ENCODE peak calls at places on chromosomes 11 and 22, in nine cellular contexts. W is heart right ventricle, T is A549, Z is mammary epithelial cell, S is thoracic aorta, H is left ventricle myocardium inferior, A is HFF-Myc, P is heart left ventricle, B is OCI-LY7. V is an unnamed sample.

GRCh38 chr11:66617148-66617814 is 851 bp downstream of the RBM14 start:
- DNase-seq in B (no peak), P (peak), H (peak), A (no peak), T (no peak), S (peak), W (peak), Z (peak), V (no peak)

GRCh38 chr11:88704505-88704904 is 361.3 kb downstream of the GRM5 start:
- DNase-seq in W (no peak), S (no peak), H (no peak), P (no peak), Z (peak), A (no peak), T (no peak), B (no peak), V (no peak)

GRCh38 chr11:45094958-45095690 is 51.3 kb upstream of the PRDM11 start:
- DNase-seq in T (no peak), A (no peak), B (no peak), Z (no peak), W (no peak), S (no peak), H (no peak), P (no peak), V (no peak)

GRCh38 chr22:26956346-26956745 is 299.0 kb downstream of the MIAT start:
- DNase-seq in H (no peak), Z (no peak), P (no peak), W (no peak), A (no peak), B (no peak), T (no peak), S (no peak), V (no peak)

GRCh38 chr11:70116386-70117077 is 38.4 kb downstream of the ANO1 start:
- DNase-seq in B (no peak), T (no peak), Z (no peak), P (no peak), H (no peak), W (no peak), S (no peak), A (no peak), V (no peak)

GRCh38 chr22:38034884-38035529 is 22.2 kb upstream of the PICK1 start:
- DNase-seq in S (no peak), Z (no peak), T (no peak), W (no peak), A (no peak), P (no peak), H (no peak), B (no peak), V (no peak)

GRCh38 chr11:131534611-131535010 is 164.2 kb downstream of the NTM start:
- DNase-seq in Z (no peak), A (no peak), W (no peak), P (no peak), T (no peak), S (no peak), B (no peak), H (no peak), V (no peak)

GRCh38 chr11:69122642-69123431 is 32.9 kb upstream of the SMIM38 start:
- DNase-seq in B (no peak), S (peak), T (peak), Z (peak), H (peak), P (peak), A (peak), W (peak), V (peak)

GRCh38 chr11:68661697-68662603 is 22.4 kb upstream of the GAL start:
- DNase-seq in Z (no peak), H (no peak), T (no peak), A (no peak), P (no peak), B (no peak), S (no peak), W (no peak), V (no peak)

GRCh38 chr11:120605469-120605868 is 93.9 kb downstream of the GRIK4 start:
- DNase-seq in S (no peak), P (no peak), A (no peak), Z (no peak), B (no peak), W (no peak), H (no peak), T (no peak), V (no peak)

GRCh38 chr11:18313985-18314763 is 7.8 kb downstream of the HPS5 start:
- DNase-seq in Z (peak), S (no peak), H (no peak), W (no peak), B (no peak), A (no peak), P (no peak), T (no peak), V (no peak)

GRCh38 chr11:48081151-48082010 is 101.0 kb downstream of the PTPRJ start:
- DNase-seq in W (peak), T (no peak), S (peak), H (peak), A (no peak), P (peak), Z (peak), B (peak), V (no peak)

GRCh38 chr22:36746571-36746970 is 29.3 kb downstream of the IFT27 start:
- DNase-seq in W (no peak), P (no peak), Z (no peak), S (no peak), B (no peak), H (no peak), T (no peak), A (no peak), V (no peak)

GRCh38 chr11:9748361-9748970 is 84.6 kb downstream of the SWAP70 start:
- DNase-seq in P (peak), T (peak), S (no peak), Z (peak), W (peak), B (peak), H (no peak), A (peak), V (peak)

GRCh38 chr11:95229199-95230053 is 1.6 kb downstream of the SESN3 start:
- DNase-seq in S (no peak), B (no peak), W (no peak), Z (peak), T (no peak), A (no peak), P (no peak), H (no peak), V (no peak)

GRCh38 chr11:104967493-104968364 is 645 bp downstream of the CASP4 start:
- DNase-seq in Z (peak), B (no peak), W (no peak), P (no peak), T (peak), A (no peak), S (no peak), H (no peak), V (no peak)

GRCh38 chr11:118634435-118635236 is 27.2 kb downstream of the PHLDB1 start:
- DNase-seq in S (no peak), P (peak), B (no peak), W (peak), Z (peak), H (peak), T (no peak), A (no peak), V (no peak)

GRCh38 chr11:34349882-34350281 is 7.9 kb downstream of the ABTB2 start:
- DNase-seq in H (no peak), S (no peak), P (no peak), Z (no peak), W (no peak), B (no peak), A (no peak), T (no peak), V (no peak)

GRCh38 chr22:39381009-39381755 is 18.4 kb upstream of the TAB1 start:
- DNase-seq in W (no peak), T (no peak), H (no peak), Z (no peak), A (no peak), P (no peak), B (no peak), S (no peak), V (no peak)

GRCh38 chr22:44584256-44584902 is 86.3 kb upstream of the RTL6 start:
- DNase-seq in A (no peak), Z (no peak), W (no peak), T (no peak), P (peak), H (peak), B (no peak), S (no peak), V (no peak)
- TF ChIP-seq CTCF in A (no peak), Z (no peak), W (no peak), T (no peak), P (no peak), H (no peak), B (no peak), S (no peak), V (no peak)

DNA sequence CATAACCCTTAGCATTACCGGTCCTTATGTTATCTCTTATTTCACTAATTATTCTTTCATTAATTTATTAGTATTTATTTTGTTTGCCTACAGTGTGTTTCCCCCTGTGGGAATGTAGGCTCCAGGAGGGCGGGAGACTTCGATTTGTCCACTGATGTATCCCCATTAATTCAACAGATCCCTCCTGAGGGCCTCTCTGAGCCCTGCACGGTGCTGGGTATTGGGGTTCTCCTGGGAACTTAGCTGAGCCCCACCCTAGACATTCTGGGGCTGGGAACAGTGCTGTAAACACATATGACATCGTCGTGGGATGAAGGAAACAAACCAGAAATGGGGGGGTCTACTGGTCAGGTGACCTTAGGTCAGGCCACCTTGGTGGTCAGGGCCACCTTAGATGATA is 798 bp downstream of the PHETA2 start:
- DNase-seq in P (no peak), B (no peak), W (no peak), H (no peak), A (no peak), T (no peak), S (no peak), Z (no peak), V (no peak)
- TF ChIP-seq CTCF in P (no peak), B (no peak), W (no peak), H (no peak), A (no peak), T (no peak), S (no peak), Z (no peak), V (no peak)

GRCh38 chr11:71250512-71251158 is 1.7 kb downstream of the SHANK2 start:
- DNase-seq in W (no peak), A (no peak), B (no peak), P (no peak), Z (no peak), T (no peak), H (no peak), S (no peak), V (no peak)

GRCh38 chr11:71252434-71252781 is at the start of gene SHANK2:
- DNase-seq in P (no peak), Z (no peak), S (no peak), A (no peak), W (no peak), H (no peak), B (no peak), T (peak), V (no peak)

GRCh38 chr11:71252782-71253730 is 679 bp upstream of the SHANK2 start:
- DNase-seq in T (peak), S (no peak), A (no peak), P (no peak), B (no peak), H (no peak), Z (no peak), W (no peak), V (no peak)

GRCh38 chr11:71251159-71251721 is 1.1 kb downstream of the SHANK2 start:
- DNase-seq in W (no peak), B (no peak), T (peak), H (no peak), Z (no peak), A (no peak), S (no peak), P (no peak), V (no peak)

DNA sequence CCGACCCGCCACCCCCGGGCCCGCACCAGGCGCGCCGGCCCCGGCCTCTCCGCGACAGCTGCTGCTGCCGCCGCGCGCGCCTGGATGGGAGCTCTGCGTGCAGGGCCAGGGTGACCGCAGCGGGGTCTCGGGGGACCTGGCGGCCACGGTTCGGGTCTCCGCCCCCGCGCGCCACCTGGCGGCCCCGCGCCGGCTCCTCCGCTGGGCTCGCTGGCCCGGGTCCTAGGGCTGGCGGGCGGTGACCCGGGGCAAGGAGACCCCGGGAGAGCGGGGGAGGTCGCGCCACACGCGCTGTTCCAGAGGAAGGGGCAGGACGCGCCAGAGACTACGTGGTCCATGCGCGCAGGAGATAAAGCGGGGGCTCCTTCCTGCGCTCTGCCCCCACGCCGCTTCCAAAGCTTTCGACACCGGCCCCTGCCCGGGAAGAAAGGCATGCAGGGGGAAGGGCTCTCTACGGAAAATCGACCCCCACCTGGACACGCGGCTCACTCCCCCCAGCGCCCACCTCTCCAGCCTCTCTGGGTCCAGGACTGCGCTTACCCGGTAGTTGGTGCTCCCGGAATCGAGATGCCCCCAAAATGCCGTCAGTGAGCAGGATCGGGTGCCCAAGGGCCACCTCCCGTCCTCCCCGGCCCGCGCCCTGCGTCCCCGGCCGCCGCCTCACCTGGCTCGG is 480 bp downstream of the SHANK2 start:
- DNase-seq in B (peak), W (no peak), H (no peak), P (no peak), A (no peak), Z (no peak), T (peak), S (no peak), V (peak)
- TF ChIP-seq CTCF in B (peak), W (peak), H (peak), P (peak), A (no peak), Z (peak), T (peak), S (peak), V (peak)

GRCh38 chr11:13538044-13538443 is 42.2 kb upstream of the PTH start:
- DNase-seq in Z (no peak), B (no peak), T (no peak), P (no peak), S (no peak), W (no peak), A (no peak), H (no peak), V (no peak)

GRCh38 chr11:13534358-13534757 is 38.6 kb upstream of the PTH start:
- DNase-seq in B (no peak), P (no peak), Z (no peak), W (no peak), S (no peak), A (no peak), H (no peak), T (no peak), V (no peak)

DNA sequence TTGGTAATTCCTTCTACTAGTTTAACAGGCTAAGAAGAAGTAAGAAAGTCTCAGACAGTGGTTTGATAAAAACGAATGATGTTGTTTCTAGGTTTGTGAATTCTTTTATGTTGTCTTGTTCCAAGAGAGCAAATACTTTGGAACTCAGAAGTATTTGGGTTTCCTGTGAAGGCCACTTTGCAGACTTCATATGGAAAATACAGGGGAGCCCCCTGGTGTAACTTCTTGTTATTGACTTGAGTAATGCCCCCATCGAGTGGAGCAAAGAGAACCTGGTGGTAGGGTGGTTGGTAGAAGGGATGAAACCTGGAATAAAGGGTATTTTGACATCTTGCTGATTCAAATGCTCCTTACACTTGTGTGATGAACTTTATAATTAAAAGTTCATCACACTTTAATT is 40.0 kb upstream of the PTH start:
- DNase-seq in B (peak), S (no peak), P (no peak), H (no peak), T (no peak), W (no peak), A (no peak), Z (peak), V (no peak)
- TF ChIP-seq CTCF in B (peak), S (no peak), P (no peak), H (no peak), T (no peak), W (no peak), A (no peak), Z (no peak), V (no peak)

DNA sequence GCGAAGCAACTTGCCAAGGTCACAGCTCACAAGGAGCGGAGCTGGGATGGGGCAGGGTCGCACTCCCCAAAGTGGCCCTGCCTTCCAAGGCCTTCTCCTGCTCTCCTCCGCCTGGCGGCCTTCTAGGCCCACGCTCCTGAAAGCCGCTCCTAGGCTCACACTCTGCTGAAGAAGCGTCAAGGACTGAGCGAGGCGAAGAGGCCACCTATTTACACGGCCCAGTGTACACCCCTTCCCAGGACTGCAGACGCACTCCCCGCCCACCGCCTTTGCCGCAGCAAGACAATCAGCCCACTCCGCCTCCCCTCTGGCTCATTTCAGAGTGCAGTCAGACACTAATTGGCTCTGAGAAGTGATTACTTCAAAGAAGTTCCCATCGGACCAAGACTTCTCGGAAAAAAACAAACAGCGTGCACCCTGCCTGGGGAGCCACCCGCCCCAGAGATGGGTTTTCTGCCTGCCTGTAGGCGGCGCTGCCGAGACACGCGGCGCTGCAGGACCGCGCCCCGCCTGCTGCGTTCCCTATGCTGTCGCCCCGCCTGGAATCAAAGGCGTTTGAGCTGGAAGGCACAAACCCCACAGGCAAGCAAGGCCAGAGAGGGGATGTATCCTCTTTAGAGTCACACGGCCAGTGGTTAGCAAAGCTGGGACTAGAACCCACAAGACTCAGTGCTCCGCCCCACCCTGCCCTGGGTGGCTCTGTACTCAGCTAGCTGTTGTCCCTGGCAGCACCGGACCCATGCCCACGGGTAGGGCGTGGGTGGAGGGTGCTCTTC is 414.8 kb downstream of the BUD13 start:
- DNase-seq in A (no peak), P (no peak), W (no peak), S (no peak), T (no peak), H (no peak), Z (no peak), B (no peak), V (peak)
- TF ChIP-seq CTCF in A (peak), P (no peak), W (peak), S (no peak), T (no peak), H (peak), Z (peak), B (peak), V (peak)

GRCh38 chr11:43503417-43503816 is 144.7 kb downstream of the TTC17 start:
- DNase-seq in P (no peak), Z (no peak), H (no peak), A (no peak), W (no peak), S (no peak), B (no peak), T (no peak), V (no peak)
- TF ChIP-seq CTCF in P (no peak), Z (peak), H (no peak), A (peak), W (no peak), S (no peak), B (peak), T (no peak), V (no peak)

DNA sequence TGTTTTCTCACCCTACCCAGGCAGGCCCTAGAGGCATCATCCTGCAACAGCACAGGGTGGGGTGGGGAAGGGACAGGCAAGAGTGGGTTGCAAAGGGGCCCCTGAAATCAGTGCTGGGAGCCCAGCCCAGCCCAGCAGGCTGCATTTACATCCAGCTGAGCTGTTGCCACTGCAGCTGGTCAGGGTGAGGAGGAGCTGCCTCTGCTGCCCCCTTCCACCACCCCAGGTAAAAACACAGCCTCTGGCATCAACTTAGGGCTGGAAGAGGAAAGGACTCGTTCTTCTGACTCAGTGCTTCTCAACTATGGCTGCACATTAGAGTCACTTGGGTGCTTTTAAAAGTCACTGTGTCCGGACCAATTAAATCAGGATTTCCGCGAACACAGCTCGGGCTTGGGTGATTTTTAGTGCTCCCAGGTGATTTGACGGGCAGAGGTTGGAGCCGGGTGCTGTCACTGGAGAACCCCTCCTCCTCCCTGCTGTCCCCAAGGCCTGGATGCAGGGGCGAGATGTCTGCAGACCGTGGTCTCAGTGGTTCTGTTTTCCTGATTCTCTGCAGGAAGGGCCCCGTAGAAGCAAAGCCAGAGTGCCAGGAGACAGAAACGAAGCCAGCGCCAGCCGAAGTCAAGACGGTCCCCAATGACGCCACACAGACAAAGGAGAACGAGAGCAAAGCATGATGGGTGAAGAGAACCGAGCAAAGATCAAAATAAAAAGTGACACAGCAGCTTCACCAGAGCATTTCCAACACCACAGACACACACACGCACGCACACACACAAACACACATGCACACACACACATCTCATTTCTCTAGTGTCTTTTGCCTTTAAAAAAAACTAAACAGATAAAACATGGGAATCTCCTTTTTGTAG is 39.4 kb upstream of the TTC12 start:
- DNase-seq in A (no peak), Z (peak), S (no peak), H (no peak), P (no peak), T (peak), W (no peak), B (no peak), V (no peak)
- TF ChIP-seq CTCF in A (no peak), Z (peak), S (no peak), H (peak), P (peak), T (no peak), W (no peak), B (no peak), V (no peak)

V was measured in GM10248.